ENCODE peak calls at places on chromosomes 3 and 15, in four cellular contexts. N, H, M and V are unnamed samples.

GRCh38 chr3:128319107-128319506 is 147.6 kb downstream of the DNAJB8 start:
- DNase-seq in N (no peak), H (no peak), M (no peak), V (no peak)

GRCh38 chr3:58306662-58307286 is 454 bp downstream of the HTD2 start:
- DNase-seq in N (peak; percentile 26), H (peak; percentile 13), M (peak; percentile 52), V (peak; percentile 32)

GRCh38 chr3:187567741-187568140 is 102.5 kb downstream of the SST start:
- DNase-seq in N (no peak), H (no peak), M (no peak), V (no peak)

GRCh38 chr3:181265750-181266333 is 276.3 kb upstream of the DNAJC19 start:
- DNase-seq in N (no peak), H (no peak), M (no peak), V (no peak)

GRCh38 chr3:190883973-190884832 is 21.7 kb upstream of the GMNC start:
- DNase-seq in N (no peak), H (no peak), M (no peak), V (peak; percentile 37)

GRCh38 chr3:133987136-133987535 is 42.6 kb downstream of the SLCO2A1 start:
- DNase-seq in N (no peak), H (no peak), M (no peak), V (no peak)

GRCh38 chr3:50587806-50588758 is 18.8 kb downstream of the HEMK1 start:
- DNase-seq in N (no peak), H (no peak), M (no peak), V (no peak)

GRCh38 chr3:155745795-155746550 is 1.1 kb upstream of the PLCH1 start:
- DNase-seq in N (no peak), H (peak; percentile 30), M (peak; percentile 31), V (peak; percentile 41)

GRCh38 chr15:56892651-56893348 is 25.6 kb upstream of the TCF12 start:
- DNase-seq in N (no peak), H (no peak), M (no peak), V (no peak)

GRCh38 chr3:156396851-156397250 is 158.1 kb downstream of the SSR3 start:
- DNase-seq in N (no peak), H (no peak), M (no peak), V (no peak)

GRCh38 chr15:45110256-45110820 is 3.6 kb downstream of the DUOX2 start:
- DNase-seq in N (no peak), H (no peak), M (no peak), V (no peak)

GRCh38 chr3:44827196-44827595 is 34.5 kb upstream of the TMEM42 start:
- DNase-seq in N (no peak), H (no peak), M (no peak), V (no peak)

GRCh38 chr15:65217526-65218482 is 6.5 kb upstream of the CILP start:
- DNase-seq in N (no peak), H (no peak), M (no peak), V (no peak)